ENCODE peak calls at places on chromosomes 3 and 15, in nine cellular contexts. O is adipocyte; B is fibroblast of lung; X is body of pancreas; V is right cardiac atrium; M is CD8-positive, alpha-beta T cell; D is heart left ventricle; K is Peyer's patch; N is upper lobe of right lung. E is an unnamed sample. For H3K9me3, the result is how much of the 10 kb centered on the place peaks cover.

GRCh38 chr3:41053220-41053619 is 146.1 kb upstream of the CTNNB1 start:
- DNase-seq in N (no peak), V (no peak), X (no peak), O (no peak), K (no peak), D (no peak), B (no peak), M (no peak), E (no peak)

GRCh38 chr3:9135930-9136525 is 113.4 kb downstream of the SRGAP3 start:
- DNase-seq in K (no peak), X (no peak), M (no peak), N (no peak), D (no peak), B (no peak), V (peak), O (no peak), E (no peak)

GRCh38 chr3:42493126-42493797 is 9.2 kb upstream of the VIPR1 start:
- DNase-seq in O (no peak), K (no peak), X (no peak), B (no peak), D (peak), N (peak), V (no peak), M (no peak), E (no peak)

GRCh38 chr15:86915811-86916331 is 836.2 kb downstream of the AGBL1 start:
- DNase-seq in K (no peak), X (no peak), N (no peak), B (peak), V (peak), M (no peak), D (peak), O (peak), E (no peak)

GRCh38 chr3:36945326-36945980 is 599 bp upstream of the TRANK1 start:
- DNase-seq in X (no peak), K (no peak), N (no peak), D (no peak), M (no peak), B (no peak), V (no peak), O (no peak), E (no peak)

GRCh38 chr15:65330934-65331645 is 26.6 kb downstream of the RNU5B-1 start:
- DNase-seq in N (no peak), O (no peak), V (no peak), D (no peak), K (no peak), B (no peak), M (no peak), X (no peak), E (no peak)

GRCh38 chr15:47374222-47374621 is 343.1 kb upstream of the SEMA6D start:
- DNase-seq in D (no peak), K (no peak), N (no peak), V (no peak), O (peak), B (no peak), X (no peak), M (no peak), E (no peak)

GRCh38 chr3:123884258-123884831 is at the start of gene MYLK:
- DNase-seq in O (peak), X (peak), N (peak), B (peak), K (peak), V (peak), D (peak), M (no peak), E (no peak)

GRCh38 chr3:146020969-146021368 is 140.0 kb downstream of the PLOD2 start:
- DNase-seq in N (no peak), X (no peak), M (no peak), K (no peak), D (no peak), O (no peak), V (no peak), B (no peak), E (no peak)

GRCh38 chr3:147200545-147200944 is 205.8 kb downstream of the ZIC4 start:
- DNase-seq in N (no peak), V (no peak), X (no peak), K (no peak), M (no peak), O (peak), B (peak), D (no peak), E (no peak)

GRCh38 chr3:18870074-18870640 is 278.2 kb upstream of the KCNH8 start:
- DNase-seq in B (no peak), M (no peak), K (no peak), N (no peak), D (no peak), O (no peak), V (no peak), X (no peak), E (no peak)

GRCh38 chr15:71800835-71801745 is 9.3 kb upstream of the NR2E3 start:
- DNase-seq in X (peak), B (peak), M (no peak), V (no peak), O (peak), D (no peak), N (no peak), K (no peak), E (no peak)

GRCh38 chr15:31606942-31607497 is 280.4 kb downstream of the KLF13 start:
- DNase-seq in X (no peak), K (no peak), O (peak), N (no peak), B (no peak), M (no peak), D (no peak), V (no peak), E (no peak)

GRCh38 chr3:84959470-84960380 is 936 bp downstream of the CADM2 start:
- DNase-seq in D (no peak), X (no peak), O (no peak), N (no peak), B (no peak), K (no peak), M (no peak), V (no peak), E (no peak)

GRCh38 chr3:88775026-88775690 is 332.3 kb upstream of the EPHA3 start:
- DNase-seq in N (no peak), K (no peak), B (no peak), X (no peak), D (no peak), M (no peak), O (no peak), V (no peak), E (no peak)

GRCh38 chr15:66936115-66936863 is 129.1 kb upstream of the SMAD3 start:
- DNase-seq in K (no peak), B (no peak), O (peak), M (no peak), N (no peak), X (peak), V (peak), D (peak), E (no peak)

GRCh38 chr3:123186695-123187094 is 15.0 kb upstream of the SEC22A start:
- DNase-seq in O (no peak), K (no peak), B (no peak), M (no peak), N (no peak), V (no peak), X (no peak), D (no peak), E (no peak)

GRCh38 chr15:25094519-25094918 is 139.7 kb downstream of the SNRPN start:
- DNase-seq in V (no peak), N (no peak), K (no peak), D (no peak), M (no peak), O (no peak), X (no peak), B (no peak), E (no peak)
- H3K9me3 ChIP-seq in V (under half), N (half or more), K (under half), D (under half), M (under half), O (half or more), X (under half), B (under half), E (under half)

GRCh38 chr3:462851-463250 is 266.3 kb downstream of the CHL1 start:
- DNase-seq in N (no peak), V (no peak), M (no peak), K (no peak), B (no peak), D (no peak), X (no peak), O (no peak), E (no peak)

GRCh38 chr3:458614-459375 is 262.2 kb downstream of the CHL1 start:
- DNase-seq in N (no peak), D (no peak), B (no peak), O (no peak), M (no peak), V (no peak), K (no peak), X (no peak), E (no peak)

GRCh38 chr3:458124-458523 is 261.6 kb downstream of the CHL1 start:
- DNase-seq in X (no peak), K (no peak), N (no peak), B (no peak), V (no peak), D (no peak), M (no peak), O (no peak), E (no peak)

GRCh38 chr3:454986-455385 is 258.4 kb downstream of the CHL1 start:
- DNase-seq in O (no peak), B (no peak), N (no peak), D (no peak), V (no peak), K (no peak), X (no peak), M (no peak), E (no peak)

DNA sequence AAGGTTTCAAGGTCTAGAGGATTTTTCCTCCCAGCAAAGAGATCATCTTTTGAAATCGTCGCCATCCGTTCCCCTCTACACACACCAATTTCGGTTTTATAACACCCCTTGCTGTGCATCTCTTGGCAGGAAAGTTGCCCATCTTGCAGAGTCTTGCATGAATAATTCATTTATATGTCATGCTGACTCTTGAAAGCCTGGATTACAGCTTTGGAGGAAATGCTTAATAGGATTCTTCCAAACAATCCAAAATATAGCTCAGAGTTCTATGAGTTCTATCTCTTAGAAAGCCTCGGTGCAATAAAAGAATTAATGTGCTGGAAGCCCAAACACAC is 262.8 kb downstream of the CHL1 start:
- DNase-seq in V (no peak), K (no peak), M (no peak), N (no peak), D (no peak), X (no peak), O (no peak), B (no peak), E (no peak)
- H3K9me3 ChIP-seq in V (under half), K (under half), M (under half), N (under half), D (under half), X (under half), O (under half), B (under half), E (under half)

DNA sequence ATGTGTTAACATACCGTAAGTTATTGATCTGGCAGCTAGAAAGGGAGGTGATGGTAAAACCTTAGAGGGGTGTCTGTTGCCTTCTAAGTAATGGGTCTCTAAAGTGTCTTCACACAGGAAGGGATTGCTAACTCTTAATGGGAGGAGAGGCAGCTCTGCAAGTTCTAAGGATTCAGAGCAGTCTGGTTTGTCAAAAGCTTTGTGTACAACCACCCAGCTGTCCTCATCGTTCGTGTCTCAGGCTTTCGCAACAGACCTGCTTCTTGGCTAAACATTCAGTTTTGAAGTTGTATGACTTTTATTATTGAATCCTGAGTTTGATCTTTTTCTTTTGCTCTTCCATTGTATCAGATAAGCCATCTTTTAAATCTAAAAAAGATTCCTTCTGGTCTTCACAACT is 404.9 kb downstream of the SQOR start:
- DNase-seq in M (no peak), N (no peak), D (no peak), K (no peak), O (no peak), V (no peak), X (no peak), B (no peak), E (no peak)
- H3K9me3 ChIP-seq in M (under half), N (under half), D (under half), K (under half), O (under half), V (under half), X (under half), B (under half), E (under half)

GRCh38 chr15:93384886-93385285 is 295.9 kb upstream of the RGMA start:
- DNase-seq in D (no peak), N (no peak), B (no peak), X (no peak), K (no peak), V (no peak), O (no peak), M (no peak), E (no peak)

GRCh38 chr15:93378547-93378946 is 289.5 kb upstream of the RGMA start:
- DNase-seq in B (no peak), O (no peak), V (no peak), D (no peak), N (no peak), K (no peak), M (no peak), X (peak), E (no peak)

DNA sequence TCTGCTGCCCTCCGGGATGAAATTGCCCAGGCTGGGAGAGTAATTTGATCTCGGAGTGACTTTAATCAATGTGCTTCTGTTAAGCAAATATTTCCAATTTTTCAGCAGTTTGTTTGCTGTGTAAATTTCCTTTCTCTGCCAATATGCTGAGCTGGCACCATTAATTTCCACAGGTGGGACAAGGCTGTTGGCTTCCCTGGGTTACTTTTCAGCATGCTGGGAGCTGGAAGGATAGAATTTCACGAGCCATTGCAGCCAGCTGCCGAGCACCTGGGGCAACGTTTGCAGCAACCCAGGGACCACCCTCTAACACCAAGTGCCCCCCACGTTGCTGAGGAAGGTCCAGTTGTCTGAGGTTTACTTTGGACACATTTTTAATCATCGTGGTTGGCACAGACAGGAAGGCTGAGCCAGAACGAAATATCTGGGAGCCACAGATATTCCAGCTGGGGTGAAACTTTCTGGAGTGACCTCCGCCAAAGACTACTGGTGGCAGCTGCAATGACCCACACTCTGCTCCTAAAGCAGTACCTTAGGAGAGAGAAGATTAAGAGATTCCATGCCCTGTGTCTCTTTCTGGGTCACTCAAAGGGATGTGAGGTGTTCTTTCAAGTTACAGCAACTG is 293.3 kb upstream of the RGMA start:
- DNase-seq in B (no peak), V (no peak), O (no peak), N (no peak), D (no peak), M (no peak), X (peak), K (no peak), E (no peak)
- H3K9me3 ChIP-seq in B (under half), V (under half), O (under half), N (under half), D (under half), M (under half), X (under half), K (under half), E (under half)

GRCh38 chr15:43361313-43361903 is 9.4 kb downstream of the ZSCAN29 start:
- DNase-seq in X (no peak), M (no peak), N (no peak), V (no peak), D (no peak), K (no peak), O (peak), B (peak), E (no peak)

GRCh38 chr15:43360821-43361220 is 10.0 kb downstream of the ZSCAN29 start:
- DNase-seq in O (no peak), B (no peak), N (no peak), K (no peak), X (no peak), D (no peak), V (no peak), M (no peak), E (no peak)
- H3K9me3 ChIP-seq in O (half or more), B (under half), N (under half), K (under half), X (under half), D (under half), V (under half), M (under half), E (under half)

GRCh38 chr3:184011937-184012889 is 5.5 kb downstream of the ABCC5 start:
- DNase-seq in B (no peak), V (no peak), O (no peak), K (no peak), N (no peak), M (no peak), X (no peak), D (no peak), E (no peak)
- H3K9me3 ChIP-seq in B (under half), V (under half), O (under half), K (under half), N (under half), M (under half), X (under half), D (under half), E (under half)